ENCODE peak calls at places on chromosomes 12 and 14, in six cellular contexts. S, V, D, L, A and Y are unnamed samples.

GRCh38 chr12:132003846-132004245 is 54.1 kb downstream of the EP400 start:
- DNase-seq in S (no peak), V (no peak), D (no peak), L (no peak), A (no peak), Y (no peak)

GRCh38 chr14:100336618-100337530 is 13.7 kb downstream of the SLC25A47 start:
- DNase-seq in S (no peak), V (peak; percentile 49), D (no peak), L (no peak), A (no peak), Y (peak; percentile 44)

GRCh38 chr14:80906946-80907345 is 34.6 kb downstream of the CEP128 start:
- DNase-seq in S (no peak), V (no peak), D (no peak), L (no peak), A (no peak), Y (no peak)

GRCh38 chr14:101412741-101413140 is 148.6 kb upstream of the DIO3 start:
- DNase-seq in S (no peak), V (no peak), D (no peak), L (peak; percentile 87), A (no peak), Y (no peak)

GRCh38 chr14:102370305-102370809 is 7.6 kb downstream of the TECPR2 start:
- DNase-seq in S (peak; percentile 31), V (no peak), D (no peak), L (no peak), A (no peak), Y (peak; percentile 78)

GRCh38 chr14:23300687-23301223 is 1.9 kb downstream of the PPP1R3E start:
- DNase-seq in S (peak; percentile 82), V (peak; percentile 80), D (no peak), L (peak; percentile 29), A (no peak), Y (peak; percentile 85)

GRCh38 chr12:80218925-80219714 is 119.8 kb downstream of the OTOGL start:
- DNase-seq in S (peak; percentile 24), V (no peak), D (no peak), L (no peak), A (no peak), Y (no peak)

GRCh38 chr14:32473476-32473875 is 144.4 kb downstream of the AKAP6 start:
- DNase-seq in S (peak; percentile 60), V (no peak), D (no peak), L (peak; percentile 90), A (no peak), Y (no peak)

GRCh38 chr12:109675411-109675810 is 38.2 kb upstream of the FAM222A start:
- DNase-seq in S (no peak), V (no peak), D (no peak), L (no peak), A (no peak), Y (peak; percentile 65)